ENCODE peak calls at places on chromosomes 2 and 18, in four cellular contexts. E is T follicular helper cell, T is AG10803, P is NCI-H146. O is an unnamed sample.

GRCh38 chr2:228841877-228842276 is 429.2 kb downstream of the PID1 start:
- DNase-seq in E (no peak), T (no peak), P (no peak), O (peak)

GRCh38 chr18:63207154-63207790 is 112.3 kb downstream of the BCL2 start:
- DNase-seq in E (no peak), T (no peak), P (peak), O (no peak)

GRCh38 chr2:187576906-187577305 is 22.7 kb upstream of the TFPI start:
- DNase-seq in E (no peak), T (no peak), P (no peak), O (no peak)

GRCh38 chr2:108385411-108386071 is 7.8 kb downstream of the SULT1C4 start:
- DNase-seq in E (no peak), T (no peak), P (no peak), O (no peak)

GRCh38 chr2:28393115-28393836 is 618 bp downstream of the FOSL2 start:
- DNase-seq in E (no peak), T (peak), P (peak), O (peak)

GRCh38 chr2:179428659-179429058 is 164.0 kb upstream of the SESTD1 start:
- DNase-seq in E (no peak), T (peak), P (peak), O (peak)

GRCh38 chr2:162821176-162821575 is 17.4 kb downstream of the KCNH7 start:
- DNase-seq in E (no peak), T (peak), P (no peak), O (no peak)

GRCh38 chr2:73414651-73415050 is 29.0 kb downstream of the ALMS1 start:
- DNase-seq in E (no peak), T (peak), P (no peak), O (no peak)

GRCh38 chr18:23716966-23717365 is 27.7 kb downstream of the LAMA3 start:
- DNase-seq in E (no peak), T (peak), P (no peak), O (no peak)